ENCODE peak calls at places on chromosomes 1 and 21, in five cellular contexts. T, I, X, L and E are unnamed samples.

GRCh38 chr1:93615201-93616150 is 66.2 kb downstream of the BCAR3 start:
- DNase-seq in L (no peak), X (peak; percentile 86), T (no peak), I (no peak), E (peak; percentile 54)

GRCh38 chr21:45874716-45875415 is 106.7 kb upstream of the COL6A1 start:
- DNase-seq in T (no peak), I (peak; percentile 91), L (peak; percentile 87), X (peak; percentile 95), E (no peak)

GRCh38 chr1:12518956-12519707 is 98.9 kb downstream of the DHRS3 start:
- DNase-seq in L (peak; percentile 84), I (peak; percentile 62), T (no peak), X (peak; percentile 46), E (no peak)

GRCh38 chr1:108591471-108591870 is 31.6 kb downstream of the EEIG2 start:
- DNase-seq in T (no peak), L (peak; percentile 20), I (no peak), X (no peak), E (no peak)

GRCh38 chr1:50332941-50333594 is 90.2 kb downstream of the DMRTA2 start:
- DNase-seq in L (peak; percentile 37), T (peak; percentile 77), X (peak; percentile 33), I (peak; percentile 2), E (peak; percentile 77)

GRCh38 chr1:18945401-18945849 is 11.1 kb downstream of the IFFO2 start:
- DNase-seq in I (no peak), T (no peak), L (peak; percentile 72), X (no peak), E (no peak)

GRCh38 chr1:209702832-209703231 is 1.8 kb upstream of the HSD11B1 start:
- DNase-seq in L (no peak), T (no peak), I (no peak), X (no peak), E (no peak)

GRCh38 chr21:38349111-38349746 is 92.4 kb downstream of the KCNJ15 start:
- DNase-seq in T (no peak), X (peak; percentile 87), L (no peak), I (no peak), E (no peak)

DNA sequence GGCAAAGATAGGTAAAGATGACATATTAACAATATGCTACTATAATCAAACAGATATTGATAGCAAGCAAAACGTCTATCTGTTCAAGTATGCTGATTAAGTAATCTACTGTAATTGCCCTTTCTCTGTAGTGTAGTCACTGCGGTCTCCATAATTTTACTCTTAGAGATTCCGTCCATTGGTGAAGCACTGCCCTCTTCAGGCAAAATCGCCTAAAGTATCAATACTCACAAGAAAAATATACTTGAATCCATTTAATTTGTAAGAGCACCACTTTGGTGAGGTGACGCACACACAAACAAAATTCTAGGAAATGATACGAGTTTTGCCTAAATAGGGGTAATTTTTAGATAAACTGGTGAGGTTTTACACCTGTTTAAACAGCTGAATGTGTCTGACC is 434.6 kb upstream of the CHRM3 start:
- DNase-seq in L (no peak), X (peak; percentile 66), T (no peak), I (no peak), E (peak; percentile 63)
- TF ChIP-seq CTCF in L (no peak), X (peak; percentile 26), T (peak; percentile 69), I (peak; percentile 60), E (peak; percentile 61)

GRCh38 chr1:21654209-21654608 is 14.9 kb downstream of the RAP1GAP start:
- DNase-seq in I (no peak), L (no peak), T (no peak), X (no peak), E (no peak)

GRCh38 chr1:21653744-21654100 is 15.4 kb downstream of the RAP1GAP start:
- DNase-seq in T (no peak), I (no peak), X (no peak), L (no peak), E (no peak)

GRCh38 chr1:21655259-21655658 is 13.9 kb downstream of the RAP1GAP start:
- DNase-seq in T (no peak), X (no peak), L (no peak), I (no peak), E (no peak)

GRCh38 chr1:21657456-21658190 is 11.5 kb downstream of the RAP1GAP start:
- DNase-seq in T (no peak), I (no peak), X (no peak), L (no peak), E (no peak)

DNA sequence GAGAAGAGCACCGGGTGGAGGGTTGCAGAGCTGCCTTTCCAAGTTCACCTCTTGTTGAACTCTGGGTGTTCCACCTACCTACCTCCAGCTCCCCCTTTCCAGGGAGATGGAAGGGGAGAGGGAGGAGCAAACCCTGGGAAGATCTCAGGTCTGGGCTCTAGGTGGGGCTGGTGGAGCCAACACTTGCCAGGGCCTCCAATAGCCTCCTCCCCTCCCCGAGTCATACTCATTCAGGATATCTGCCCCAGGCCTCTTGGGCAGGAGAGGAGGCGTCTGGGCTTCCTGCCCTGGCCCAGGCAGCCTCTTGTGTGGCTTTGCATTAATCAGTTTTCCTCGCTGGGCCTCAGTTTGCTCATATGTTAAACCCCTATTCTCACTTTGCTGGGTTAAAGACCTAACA is 13.4 kb downstream of the RAP1GAP start:
- DNase-seq in X (no peak), I (no peak), L (no peak), T (no peak), E (peak; percentile 50)
- TF ChIP-seq CTCF in X (no peak), I (peak; percentile 19), L (no peak), T (no peak), E (no peak)

GRCh38 chr1:248858096-248858890 is 592 bp downstream of the ZNF692 start:
- DNase-seq in X (peak; percentile 57), T (peak; percentile 79), I (peak; percentile 21), L (peak; percentile 55), E (peak; percentile 90)
- TF ChIP-seq CTCF in X (peak; percentile 26), T (peak; percentile 61), I (peak; percentile 45), L (peak; percentile 35), E (peak; percentile 26)

GRCh38 chr1:178774263-178774662 is 49.2 kb downstream of the RALGPS2 start:
- DNase-seq in L (no peak), T (no peak), I (no peak), X (peak; percentile 67), E (no peak)
- TF ChIP-seq CTCF in L (peak; percentile 57), T (peak; percentile 74), I (no peak), X (peak; percentile 17), E (peak; percentile 28)

DNA sequence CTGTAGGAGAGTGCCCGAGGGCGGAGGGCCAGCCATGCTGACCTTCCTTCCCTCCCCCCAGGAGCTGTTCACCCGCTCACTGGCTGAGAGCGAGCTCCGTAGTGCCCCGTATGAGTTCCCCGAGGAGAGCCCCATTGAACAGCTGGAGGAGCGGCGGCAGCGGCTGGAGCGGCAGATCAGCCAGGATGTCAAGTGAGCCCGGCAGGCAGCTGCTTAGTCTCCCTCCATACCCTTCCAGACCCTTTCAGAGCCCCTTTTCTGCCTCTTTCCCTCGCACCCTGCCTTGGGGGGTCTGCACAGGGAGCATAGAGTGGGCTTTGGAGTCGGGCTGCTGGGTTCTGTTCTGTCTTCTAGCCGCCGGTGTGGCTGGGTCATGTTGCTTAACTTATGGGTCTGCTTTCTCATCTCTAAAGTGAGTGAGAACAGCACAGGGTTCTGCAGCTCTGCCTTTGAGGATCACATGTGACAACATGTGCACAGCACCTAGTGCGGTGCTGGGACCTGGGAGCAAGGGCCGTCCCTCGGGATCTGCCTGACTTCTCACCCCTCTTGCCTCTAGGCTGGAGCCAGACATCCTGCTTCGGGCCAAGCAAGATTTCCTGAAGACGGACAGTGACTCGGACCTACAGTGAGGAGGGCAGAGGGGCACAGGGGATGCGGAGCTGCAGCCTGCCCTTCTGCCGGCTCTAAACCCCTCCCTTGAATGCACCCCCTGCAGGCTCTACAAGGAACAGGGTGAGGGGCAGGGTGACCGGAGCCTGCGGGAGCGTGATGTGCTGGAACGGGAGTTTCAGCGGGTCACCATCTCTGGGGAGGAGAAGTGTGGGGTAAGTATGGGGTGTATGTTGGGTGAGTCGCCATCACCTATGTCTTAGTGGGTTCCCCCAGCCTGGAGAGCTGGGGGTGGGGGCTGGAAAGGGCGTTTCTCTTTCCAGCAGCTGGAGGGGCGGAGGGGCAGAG is 6.2 kb downstream of the AMPD2 start:
- DNase-seq in T (peak; percentile 36), L (no peak), X (no peak), I (no peak), E (no peak)
- TF ChIP-seq CTCF in T (no peak), L (no peak), X (no peak), I (no peak), E (no peak)